ENCODE peak calls at places on chromosomes 16 and 17, in eight cellular contexts. Q is foreskin fibroblast; W is transverse colon; B is activated CD4-positive, alpha-beta T cell treated with anti-CD3 and anti-CD28 coated beads, Interleukin-2, amount 10 ng/mL, durations not matched to agents 7 days and 5 days; R is B cell; J is fibroblast of pulmonary artery; Y is hypothalamus; T is T47D. G is an unnamed sample.

GRCh38 chr16:75043175-75043937 is 44.5 kb downstream of the ZNRF1 start:
- DNase-seq in T (no peak), R (no peak), Q (no peak), W (no peak), J (no peak), Y (no peak), B (no peak), G (no peak)

GRCh38 chr17:47262586-47262985 is 9.0 kb downstream of the ITGB3 start:
- DNase-seq in J (no peak), Q (no peak), T (no peak), Y (no peak), B (no peak), R (no peak), W (no peak), G (no peak)

GRCh38 chr16:11424118-11424460 is 78.8 kb downstream of the RMI2 start:
- DNase-seq in T (no peak), Q (no peak), B (no peak), Y (no peak), R (no peak), W (no peak), J (no peak), G (no peak)

GRCh38 chr17:42288985-42289862 is 926 bp downstream of the STAT5A start:
- DNase-seq in J (no peak), W (peak), R (peak), Q (no peak), T (no peak), Y (no peak), B (peak), G (peak)

GRCh38 chr16:87702325-87702811 is 63.4 kb downstream of the KLHDC4 start:
- DNase-seq in W (peak), J (peak), T (no peak), R (peak), Q (peak), B (peak), Y (no peak), G (no peak)

GRCh38 chr17:74241434-74241833 is 28.1 kb downstream of the TTYH2 start:
- DNase-seq in R (no peak), W (no peak), Q (no peak), Y (peak), J (no peak), B (no peak), T (no peak), G (peak)

GRCh38 chr17:7552621-7553051 is 3.8 kb downstream of the TNFSF12 start:
- DNase-seq in R (peak), B (peak), J (no peak), W (peak), Y (no peak), Q (no peak), T (no peak), G (no peak)

GRCh38 chr17:43998552-43998951 is 5.9 kb upstream of the NAGS start:
- DNase-seq in Y (no peak), T (no peak), Q (peak), J (peak), R (no peak), B (no peak), W (no peak), G (no peak)

GRCh38 chr17:75771334-75772281 is 6.6 kb upstream of the GALK1 start:
- DNase-seq in W (peak), B (no peak), R (no peak), Q (no peak), T (peak), J (peak), Y (no peak), G (no peak)